ENCODE peak calls at places on chromosomes 6 and 20, in four cellular contexts. I, F, S and D are unnamed samples.

GRCh38 chr20:1338096-1338495 is 9.2 kb upstream of the SDCBP2 start:
- DNase-seq in I (no peak), F (no peak), S (no peak), D (no peak)

GRCh38 chr6:139790527-139790926 is 416.1 kb upstream of the CITED2 start:
- DNase-seq in I (no peak), F (no peak), S (no peak), D (no peak)

GRCh38 chr20:35368616-35369423 is 43.0 kb downstream of the UQCC1 start:
- DNase-seq in I (peak; percentile 14), F (no peak), S (no peak), D (no peak)

GRCh38 chr20:25284131-25284601 is 36.3 kb downstream of the PYGB start:
- DNase-seq in I (peak; percentile 1), F (no peak), S (no peak), D (no peak)

GRCh38 chr20:25049261-25050060 is 8.5 kb downstream of the ACSS1 start:
- DNase-seq in I (no peak), F (no peak), S (no peak), D (no peak)

GRCh38 chr6:51790946-51791345 is 296.5 kb downstream of the PKHD1 start:
- DNase-seq in I (no peak), F (no peak), S (no peak), D (no peak)

GRCh38 chr6:132391391-132392291 is 9.6 kb downstream of the MOXD1 start:
- DNase-seq in I (no peak), F (no peak), S (no peak), D (no peak)

GRCh38 chr20:45157977-45158376 is 16.7 kb upstream of the PI3 start:
- DNase-seq in I (no peak), F (no peak), S (no peak), D (no peak)

GRCh38 chr6:8047466-8048292 is 16.5 kb downstream of the BLOC1S5 start:
- DNase-seq in I (no peak), F (peak; percentile 12), S (no peak), D (no peak)

GRCh38 chr6:16333580-16333979 is 95.2 kb downstream of the GMPR start:
- DNase-seq in I (no peak), F (no peak), S (no peak), D (no peak)

GRCh38 chr6:109706513-109706912 is 15.4 kb downstream of the FIG4 start:
- DNase-seq in I (no peak), F (no peak), S (no peak), D (no peak)

GRCh38 chr6:35184580-35185301 is 29.0 kb upstream of the SCUBE3 start:
- DNase-seq in I (no peak), F (no peak), S (no peak), D (no peak)

GRCh38 chr6:3782876-3783832 is 31.6 kb upstream of the PXDC1 start:
- DNase-seq in I (no peak), F (no peak), S (no peak), D (no peak)

DNA sequence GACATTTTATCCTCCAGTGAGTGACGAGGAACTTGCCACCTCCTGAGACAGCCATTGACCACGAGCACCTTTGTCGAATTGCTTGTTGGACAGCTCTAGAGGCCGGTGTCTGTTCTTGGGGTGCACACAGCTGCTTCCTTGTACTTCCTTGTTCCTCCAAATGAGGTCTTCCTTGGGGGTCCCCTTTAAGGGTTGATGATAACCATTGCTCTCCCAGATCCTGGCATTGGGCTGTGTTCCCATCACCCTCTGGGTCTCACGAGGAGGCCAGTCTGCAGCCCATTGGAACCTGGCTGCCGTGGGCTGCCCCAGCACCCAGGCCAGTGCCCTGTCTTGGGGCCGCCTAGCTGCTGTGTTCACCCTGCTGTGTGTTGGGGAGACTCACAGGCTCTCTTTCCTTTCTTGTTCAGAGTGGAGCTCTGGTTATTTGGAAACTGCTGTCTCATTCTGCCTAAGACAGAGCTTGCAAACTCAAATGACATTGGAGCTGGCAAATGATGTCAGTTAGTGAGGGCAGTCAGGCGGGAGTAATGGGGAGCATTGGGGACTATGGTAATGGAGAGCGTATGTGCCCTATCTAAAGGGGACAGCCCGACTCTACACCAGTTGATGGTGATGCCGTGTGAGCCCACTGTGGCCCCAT is 25.7 kb downstream of the PPP1R16B start:
- DNase-seq in I (no peak), F (no peak), S (peak; percentile 28), D (no peak)
- TF ChIP-seq ELF4 in I (no peak), F (no peak), S (no peak), D (no peak)

DNA sequence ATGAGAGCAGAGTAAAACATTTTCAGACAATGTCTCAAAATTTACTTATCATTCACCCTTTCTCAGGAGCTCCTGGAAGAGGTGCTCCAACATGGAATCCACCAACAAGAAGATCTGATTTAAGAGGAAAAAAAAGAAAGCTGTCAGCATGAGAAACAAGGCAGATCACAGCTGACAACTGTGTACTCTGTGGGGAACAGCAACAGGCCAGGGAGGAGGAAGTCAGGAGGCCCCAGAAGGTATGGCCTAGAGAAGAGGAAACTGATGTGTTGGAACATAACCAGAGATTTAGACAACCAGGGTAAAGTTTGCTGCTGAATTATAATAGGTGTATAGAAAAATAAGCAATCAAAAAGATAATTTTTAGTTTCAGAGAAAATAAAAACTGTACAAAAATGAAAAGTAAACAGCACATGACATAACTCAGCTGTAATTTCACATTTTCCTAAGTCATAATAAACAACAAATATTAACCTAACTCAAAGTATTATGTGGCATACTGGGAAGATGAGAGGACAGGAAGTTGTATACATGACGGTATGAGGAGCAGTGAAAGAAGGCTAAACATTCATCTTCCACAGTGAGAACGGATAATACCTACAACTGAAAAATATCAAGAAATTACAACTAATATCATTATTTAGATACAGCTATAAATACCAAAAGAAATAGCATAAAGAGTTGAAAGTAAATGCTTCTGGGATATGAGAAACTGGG is 113.6 kb upstream of the EMILIN3 start:
- DNase-seq in I (no peak), F (no peak), S (no peak), D (no peak)
- TF ChIP-seq SP1 in I (no peak), F (no peak), S (no peak), D (no peak)

GRCh38 chr6:33719326-33719987 is 8.0 kb upstream of the UQCC2 start:
- DNase-seq in I (no peak), F (no peak), S (no peak), D (no peak)
- TF ChIP-seq ELF4 in I (no peak), F (no peak), S (no peak), D (no peak)

DNA sequence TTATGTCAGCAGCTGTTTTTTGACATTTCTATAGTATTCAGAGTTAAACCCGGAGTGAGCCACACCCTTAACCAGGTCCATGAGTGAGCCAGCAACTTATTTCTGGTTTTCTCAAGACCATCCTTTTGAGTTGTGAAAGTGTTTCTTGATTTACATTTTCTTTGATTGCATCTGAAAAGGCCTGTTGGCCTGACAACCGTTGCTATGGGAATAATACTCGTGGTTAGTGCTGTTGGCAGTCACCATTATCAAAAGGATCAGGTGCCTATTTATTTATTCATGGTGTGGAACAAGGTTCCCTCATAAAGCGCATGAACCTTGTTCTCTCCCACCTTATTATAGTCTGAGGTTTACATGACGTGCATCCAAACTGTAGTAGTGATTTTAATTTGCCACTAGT is 91.2 kb downstream of the DTD1 start:
- DNase-seq in I (no peak), F (no peak), S (no peak), D (no peak)
- TF ChIP-seq SP1 in I (no peak), F (no peak), S (no peak), D (no peak)

GRCh38 chr20:33627577-33628216 is 34.4 kb upstream of the C20orf144 start:
- DNase-seq in I (no peak), F (no peak), S (no peak), D (no peak)

GRCh38 chr20:33629979-33630378 is 32.1 kb upstream of the C20orf144 start:
- DNase-seq in I (no peak), F (no peak), S (no peak), D (no peak)

GRCh38 chr20:33626190-33626589 is 35.9 kb upstream of the C20orf144 start:
- DNase-seq in I (no peak), F (no peak), S (no peak), D (no peak)

GRCh38 chr20:33630507-33630906 is 31.6 kb upstream of the C20orf144 start:
- DNase-seq in I (no peak), F (no peak), S (no peak), D (no peak)

GRCh38 chr20:33629533-33629932 is 32.6 kb upstream of the C20orf144 start:
- DNase-seq in I (no peak), F (no peak), S (no peak), D (no peak)
- TF ChIP-seq ELF4 in I (no peak), F (no peak), S (no peak), D (no peak)

GRCh38 chr6:127924440-127924839 is 23.6 kb upstream of the THEMIS start:
- DNase-seq in I (no peak), F (no peak), S (no peak), D (no peak)
- TF ChIP-seq SP1 in I (no peak), F (no peak), S (no peak), D (no peak)